ENCODE peak calls at places on chromosomes 1 and 21, in seven cellular contexts. One of them, this sample, is unnamed.
A peak's percentile ranks its signal among the peaks of the same experiment; 100 is the strongest.

GRCh38 chr1:228933753-228934152 is 198.5 kb downstream of the RHOU start:
- DNase-seq in GM23338: no peak
- DNase-seq in CD8-positive, alpha-beta T cell: no peak
- DNase-seq in HFF-Myc: no peak
- DNase-seq in upper lobe of right lung: no peak
- DNase-seq in gastrocnemius medialis: no peak
- DNase-seq in fibroblast of pulmonary artery: no peak
- DNase-seq in this sample: no peak

GRCh38 chr1:150535511-150536281 is 13.5 kb upstream of the ADAMTSL4 start:
- DNase-seq in GM23338: no peak
- DNase-seq in fibroblast of pulmonary artery: no peak
- DNase-seq in upper lobe of right lung: no peak
- DNase-seq in CD8-positive, alpha-beta T cell: no peak
- DNase-seq in gastrocnemius medialis: peak; percentile 59
- DNase-seq in HFF-Myc: no peak
- DNase-seq in this sample: no peak

GRCh38 chr1:46755121-46755520 is 36.2 kb upstream of the EFCAB14 start:
- DNase-seq in HFF-Myc: no peak
- DNase-seq in fibroblast of pulmonary artery: no peak
- DNase-seq in upper lobe of right lung: no peak
- DNase-seq in CD8-positive, alpha-beta T cell: no peak
- DNase-seq in GM23338: no peak
- DNase-seq in gastrocnemius medialis: no peak
- DNase-seq in this sample: no peak

GRCh38 chr21:43767980-43768867 is 7.9 kb downstream of the CSTB start:
- DNase-seq in GM23338: peak; percentile 56
- DNase-seq in gastrocnemius medialis: no peak
- DNase-seq in upper lobe of right lung: peak; percentile 91
- DNase-seq in HFF-Myc: peak; percentile 43
- DNase-seq in CD8-positive, alpha-beta T cell: no peak
- DNase-seq in fibroblast of pulmonary artery: peak; percentile 81
- DNase-seq in this sample: peak; percentile 91

GRCh38 chr1:14113841-14114567 is 414.0 kb downstream of the PRDM2 start:
- DNase-seq in fibroblast of pulmonary artery: peak; percentile 16
- DNase-seq in upper lobe of right lung: peak; percentile 68
- DNase-seq in CD8-positive, alpha-beta T cell: no peak
- DNase-seq in HFF-Myc: no peak
- DNase-seq in gastrocnemius medialis: no peak
- DNase-seq in GM23338: peak; percentile 93
- DNase-seq in this sample: no peak

GRCh38 chr1:231139659-231140650 is 21.9 kb upstream of the TRIM67 start:
- DNase-seq in upper lobe of right lung: no peak
- DNase-seq in HFF-Myc: peak; percentile 76
- DNase-seq in fibroblast of pulmonary artery: peak; percentile 90
- DNase-seq in CD8-positive, alpha-beta T cell: no peak
- DNase-seq in gastrocnemius medialis: no peak
- DNase-seq in GM23338: no peak
- DNase-seq in this sample: no peak

GRCh38 chr1:186482661-186483255 is 21.8 kb upstream of the PDC start:
- DNase-seq in gastrocnemius medialis: no peak
- DNase-seq in CD8-positive, alpha-beta T cell: peak; percentile 38
- DNase-seq in fibroblast of pulmonary artery: peak; percentile 87
- DNase-seq in upper lobe of right lung: no peak
- DNase-seq in HFF-Myc: peak; percentile 77
- DNase-seq in GM23338: peak; percentile 84
- DNase-seq in this sample: peak; percentile 77

GRCh38 chr1:200479816-200480215 is 70.0 kb upstream of the ZNF281 start:
- DNase-seq in fibroblast of pulmonary artery: no peak
- DNase-seq in GM23338: no peak
- DNase-seq in HFF-Myc: no peak
- DNase-seq in CD8-positive, alpha-beta T cell: no peak
- DNase-seq in gastrocnemius medialis: no peak
- DNase-seq in upper lobe of right lung: no peak
- DNase-seq in this sample: no peak

GRCh38 chr1:24964811-24965570 is 34.9 kb upstream of the RUNX3 start:
- DNase-seq in HFF-Myc: no peak
- DNase-seq in upper lobe of right lung: peak; percentile 77
- DNase-seq in GM23338: no peak
- DNase-seq in fibroblast of pulmonary artery: no peak
- DNase-seq in CD8-positive, alpha-beta T cell: peak; percentile 87
- DNase-seq in gastrocnemius medialis: no peak
- DNase-seq in this sample: no peak

GRCh38 chr1:220785166-220786056 is 1.3 kb upstream of the MTARC1 start:
- DNase-seq in GM23338: no peak
- DNase-seq in upper lobe of right lung: no peak
- DNase-seq in CD8-positive, alpha-beta T cell: no peak
- DNase-seq in fibroblast of pulmonary artery: no peak
- DNase-seq in gastrocnemius medialis: no peak
- DNase-seq in HFF-Myc: no peak
- DNase-seq in this sample: no peak

GRCh38 chr1:183234660-183235476 is 48.8 kb downstream of the LAMC2 start:
- DNase-seq in gastrocnemius medialis: peak; percentile 79
- DNase-seq in upper lobe of right lung: no peak
- DNase-seq in GM23338: peak; percentile 88
- DNase-seq in CD8-positive, alpha-beta T cell: no peak
- DNase-seq in HFF-Myc: peak; percentile 89
- DNase-seq in fibroblast of pulmonary artery: peak; percentile 99
- DNase-seq in this sample: peak; percentile 88

GRCh38 chr1:23592209-23592905 is 33.1 kb upstream of the ID3 start:
- DNase-seq in fibroblast of pulmonary artery: no peak
- DNase-seq in gastrocnemius medialis: no peak
- DNase-seq in CD8-positive, alpha-beta T cell: no peak
- DNase-seq in GM23338: no peak
- DNase-seq in upper lobe of right lung: no peak
- DNase-seq in HFF-Myc: peak; percentile 29
- DNase-seq in this sample: no peak

GRCh38 chr1:156925154-156926010 is 5.0 kb downstream of the LRRC71 start:
- DNase-seq in HFF-Myc: no peak
- DNase-seq in upper lobe of right lung: no peak
- DNase-seq in CD8-positive, alpha-beta T cell: no peak
- DNase-seq in gastrocnemius medialis: no peak
- DNase-seq in fibroblast of pulmonary artery: no peak
- DNase-seq in GM23338: no peak
- DNase-seq in this sample: no peak

GRCh38 chr1:156926175-156926574 is 5.7 kb downstream of the LRRC71 start:
- DNase-seq in HFF-Myc: peak; percentile 56
- DNase-seq in CD8-positive, alpha-beta T cell: peak; percentile 16
- DNase-seq in gastrocnemius medialis: no peak
- DNase-seq in GM23338: no peak
- DNase-seq in fibroblast of pulmonary artery: peak; percentile 43
- DNase-seq in upper lobe of right lung: peak; percentile 89
- DNase-seq in this sample: no peak

GRCh38 chr1:156929596-156930238 is 9.3 kb downstream of the LRRC71 start:
- DNase-seq in CD8-positive, alpha-beta T cell: no peak
- DNase-seq in upper lobe of right lung: no peak
- DNase-seq in HFF-Myc: no peak
- DNase-seq in GM23338: no peak
- DNase-seq in fibroblast of pulmonary artery: no peak
- DNase-seq in gastrocnemius medialis: no peak
- DNase-seq in this sample: no peak

GRCh38 chr1:156928043-156928602 is 7.7 kb downstream of the LRRC71 start:
- DNase-seq in fibroblast of pulmonary artery: no peak
- DNase-seq in HFF-Myc: no peak
- DNase-seq in upper lobe of right lung: no peak
- DNase-seq in GM23338: no peak
- DNase-seq in gastrocnemius medialis: no peak
- DNase-seq in CD8-positive, alpha-beta T cell: no peak
- DNase-seq in this sample: no peak

GRCh38 chr1:156927215-156928042 is 7.0 kb downstream of the LRRC71 start:
- DNase-seq in fibroblast of pulmonary artery: peak; percentile 74
- DNase-seq in CD8-positive, alpha-beta T cell: peak; percentile 61
- DNase-seq in gastrocnemius medialis: peak; percentile 30
- DNase-seq in upper lobe of right lung: peak; percentile 88
- DNase-seq in HFF-Myc: peak; percentile 29
- DNase-seq in GM23338: peak; percentile 97
- DNase-seq in this sample: no peak
- H3K4me3 ChIP-seq in fibroblast of pulmonary artery: peak overlapping the region; percentile 42
- H3K4me3 ChIP-seq in CD8-positive, alpha-beta T cell: peak overlapping the region; percentile 20
- H3K4me3 ChIP-seq in gastrocnemius medialis: no peak overlapping the region
- H3K4me3 ChIP-seq in upper lobe of right lung: peak overlapping the region; percentile 8
- H3K4me3 ChIP-seq in HFF-Myc: peak overlapping the region; percentile 33
- H3K4me3 ChIP-seq in GM23338: peak overlapping the region; percentile 75
- H3K4me3 ChIP-seq in this sample: no peak overlapping the region

GRCh38 chr21:20259035-20259867 is 739.0 kb upstream of the NCAM2 start:
- DNase-seq in gastrocnemius medialis: no peak
- DNase-seq in upper lobe of right lung: no peak
- DNase-seq in GM23338: no peak
- DNase-seq in CD8-positive, alpha-beta T cell: no peak
- DNase-seq in HFF-Myc: no peak
- DNase-seq in fibroblast of pulmonary artery: no peak
- DNase-seq in this sample: no peak

GRCh38 chr21:20260124-20260523 is 738.1 kb upstream of the NCAM2 start:
- DNase-seq in CD8-positive, alpha-beta T cell: no peak
- DNase-seq in upper lobe of right lung: no peak
- DNase-seq in HFF-Myc: no peak
- DNase-seq in fibroblast of pulmonary artery: no peak
- DNase-seq in GM23338: no peak
- DNase-seq in gastrocnemius medialis: no peak
- DNase-seq in this sample: no peak

GRCh38 chr21:20254964-20255363 is 743.2 kb upstream of the NCAM2 start:
- DNase-seq in gastrocnemius medialis: no peak
- DNase-seq in CD8-positive, alpha-beta T cell: no peak
- DNase-seq in fibroblast of pulmonary artery: no peak
- DNase-seq in GM23338: no peak
- DNase-seq in HFF-Myc: no peak
- DNase-seq in upper lobe of right lung: no peak
- DNase-seq in this sample: no peak

GRCh38 chr21:20257052-20257451 is 741.2 kb upstream of the NCAM2 start:
- DNase-seq in gastrocnemius medialis: no peak
- DNase-seq in upper lobe of right lung: no peak
- DNase-seq in HFF-Myc: no peak
- DNase-seq in CD8-positive, alpha-beta T cell: no peak
- DNase-seq in GM23338: no peak
- DNase-seq in fibroblast of pulmonary artery: no peak
- DNase-seq in this sample: no peak

DNA sequence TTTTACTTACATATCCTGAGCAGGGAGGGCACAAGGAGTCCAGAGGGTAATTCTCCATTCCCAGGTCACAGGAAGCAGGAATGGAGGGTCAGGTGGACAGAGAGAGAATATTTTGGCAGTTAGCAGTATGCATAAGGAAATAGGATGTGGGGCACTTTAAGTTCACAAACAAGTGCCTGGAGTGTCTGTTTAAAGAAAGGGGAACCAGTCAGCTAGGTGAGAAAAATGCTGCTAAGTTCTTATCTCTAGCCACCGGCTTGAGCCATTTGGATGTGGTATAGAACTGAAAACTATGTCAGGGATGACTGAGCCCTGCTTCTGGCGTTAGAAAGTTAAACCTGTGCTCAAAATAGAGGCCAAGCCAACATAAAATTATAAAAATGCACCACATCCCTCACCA is 739.7 kb upstream of the NCAM2 start:
- DNase-seq in GM23338: no peak
- DNase-seq in CD8-positive, alpha-beta T cell: no peak
- DNase-seq in gastrocnemius medialis: no peak
- DNase-seq in fibroblast of pulmonary artery: no peak
- DNase-seq in HFF-Myc: no peak
- DNase-seq in upper lobe of right lung: no peak
- DNase-seq in this sample: no peak
- H3K4me3 ChIP-seq in GM23338: no peak overlapping the region
- H3K4me3 ChIP-seq in CD8-positive, alpha-beta T cell: no peak overlapping the region
- H3K4me3 ChIP-seq in gastrocnemius medialis: no peak overlapping the region
- H3K4me3 ChIP-seq in fibroblast of pulmonary artery: no peak overlapping the region
- H3K4me3 ChIP-seq in HFF-Myc: no peak overlapping the region
- H3K4me3 ChIP-seq in upper lobe of right lung: no peak overlapping the region
- H3K4me3 ChIP-seq in this sample: no peak overlapping the region

DNA sequence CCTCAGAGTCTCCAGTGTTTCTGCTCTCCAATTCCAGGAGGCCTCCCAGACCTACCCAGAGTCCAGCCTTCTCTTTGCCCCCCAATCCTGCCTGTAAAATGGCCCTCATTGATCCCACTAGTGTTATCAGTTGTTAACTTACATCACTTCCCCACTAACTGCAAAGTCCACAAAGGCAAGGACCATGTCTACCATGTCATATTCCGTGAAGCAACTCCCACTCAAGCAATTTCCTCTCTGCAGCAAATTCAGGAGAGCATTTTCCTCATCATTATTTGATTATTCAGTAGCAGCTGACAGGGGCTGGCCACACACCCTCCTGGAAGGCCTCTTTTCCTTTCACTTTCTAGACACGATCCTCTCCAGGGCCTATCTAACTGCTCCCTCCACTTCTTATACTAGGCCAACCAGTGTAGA is 153.5 kb downstream of the RERE start:
- DNase-seq in CD8-positive, alpha-beta T cell: no peak
- DNase-seq in HFF-Myc: no peak
- DNase-seq in gastrocnemius medialis: no peak
- DNase-seq in upper lobe of right lung: no peak
- DNase-seq in fibroblast of pulmonary artery: peak; percentile 79
- DNase-seq in GM23338: no peak
- DNase-seq in this sample: no peak
- H3K4me3 ChIP-seq in CD8-positive, alpha-beta T cell: no peak overlapping the region
- H3K4me3 ChIP-seq in HFF-Myc: no peak overlapping the region
- H3K4me3 ChIP-seq in gastrocnemius medialis: no peak overlapping the region
- H3K4me3 ChIP-seq in upper lobe of right lung: no peak overlapping the region
- H3K4me3 ChIP-seq in fibroblast of pulmonary artery: peak overlapping the region; percentile 8
- H3K4me3 ChIP-seq in GM23338: no peak overlapping the region
- H3K4me3 ChIP-seq in this sample: no peak overlapping the region

GRCh38 chr1:33250217-33250616 is 6.1 kb upstream of the ZNF362 start:
- DNase-seq in fibroblast of pulmonary artery: no peak
- DNase-seq in CD8-positive, alpha-beta T cell: no peak
- DNase-seq in upper lobe of right lung: no peak
- DNase-seq in GM23338: no peak
- DNase-seq in gastrocnemius medialis: no peak
- DNase-seq in HFF-Myc: no peak
- DNase-seq in this sample: no peak
- H3K4me3 ChIP-seq in fibroblast of pulmonary artery: no peak overlapping the region
- H3K4me3 ChIP-seq in CD8-positive, alpha-beta T cell: no peak overlapping the region
- H3K4me3 ChIP-seq in upper lobe of right lung: no peak overlapping the region
- H3K4me3 ChIP-seq in GM23338: no peak overlapping the region
- H3K4me3 ChIP-seq in gastrocnemius medialis: no peak overlapping the region
- H3K4me3 ChIP-seq in HFF-Myc: no peak overlapping the region
- H3K4me3 ChIP-seq in this sample: no peak overlapping the region

DNA sequence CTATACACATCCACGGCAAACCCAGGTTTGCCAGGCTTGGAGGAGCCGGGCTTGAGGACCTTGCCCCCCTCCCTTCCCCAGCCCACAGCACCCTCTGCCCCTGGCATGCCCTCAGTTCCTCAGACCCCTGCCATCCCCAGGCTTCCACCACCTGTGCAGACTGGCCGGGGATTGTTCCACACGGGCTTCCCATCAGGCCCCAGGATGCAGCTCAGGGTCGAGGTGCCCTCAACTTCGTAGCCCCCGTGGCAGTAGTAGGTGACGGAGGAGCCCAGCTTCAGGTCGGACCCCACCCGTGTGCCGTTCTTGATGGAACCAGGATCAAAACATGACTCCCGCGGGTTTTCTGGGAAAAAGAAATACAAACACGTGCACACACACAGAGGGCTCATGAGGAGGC is 163.8 kb downstream of the ZSCAN20 start:
- DNase-seq in gastrocnemius medialis: no peak
- DNase-seq in HFF-Myc: no peak
- DNase-seq in upper lobe of right lung: no peak
- DNase-seq in GM23338: no peak
- DNase-seq in CD8-positive, alpha-beta T cell: no peak
- DNase-seq in fibroblast of pulmonary artery: no peak
- DNase-seq in this sample: no peak
- H3K4me3 ChIP-seq in gastrocnemius medialis: no peak overlapping the region
- H3K4me3 ChIP-seq in HFF-Myc: no peak overlapping the region
- H3K4me3 ChIP-seq in upper lobe of right lung: no peak overlapping the region
- H3K4me3 ChIP-seq in GM23338: no peak overlapping the region
- H3K4me3 ChIP-seq in CD8-positive, alpha-beta T cell: no peak overlapping the region
- H3K4me3 ChIP-seq in fibroblast of pulmonary artery: no peak overlapping the region
- H3K4me3 ChIP-seq in this sample: no peak overlapping the region